ENCODE peak calls at places on chromosomes 1 and 21, in six cellular contexts. A is bronchial epithelial cell, W is endothelial cell of umbilical vein, H is tibial nerve, P is upper lobe of right lung, J is psoas muscle. O is an unnamed sample. For H3K27me3, the result is how much of the 10 kb centered on the place peaks cover.

GRCh38 chr1:85244271-85245053 is 15.0 kb downstream of the C1orf52 start:
- DNase-seq in A (no peak), W (no peak), H (no peak), P (no peak), J (no peak), O (no peak)

GRCh38 chr1:181588631-181589030 is 105.3 kb downstream of the CACNA1E start:
- DNase-seq in A (peak), W (no peak), H (no peak), P (no peak), J (no peak), O (no peak)

GRCh38 chr1:34829250-34829649 is 30.3 kb downstream of the SMIM12 start:
- DNase-seq in A (no peak), W (no peak), H (no peak), P (no peak), J (no peak), O (no peak)

GRCh38 chr21:37380349-37381323 is 14.1 kb downstream of the DYRK1A start:
- DNase-seq in A (peak), W (no peak), H (no peak), P (no peak), J (no peak), O (no peak)

GRCh38 chr1:203367051-203367450 is 16.1 kb upstream of the FMOD start:
- DNase-seq in A (no peak), W (no peak), H (no peak), P (no peak), J (no peak), O (no peak)

GRCh38 chr1:11180342-11180744 is 8.8 kb upstream of the ANGPTL7 start:
- DNase-seq in A (no peak), W (no peak), H (no peak), P (no peak), J (no peak), O (no peak)

GRCh38 chr1:218665216-218665615 is 320.1 kb downstream of the TGFB2 start:
- DNase-seq in A (no peak), W (peak), H (peak), P (no peak), J (peak), O (no peak)

GRCh38 chr1:4676258-4676657 is 21.8 kb downstream of the AJAP1 start:
- DNase-seq in A (no peak), W (no peak), H (no peak), P (no peak), J (no peak), O (no peak)

GRCh38 chr1:168236836-168237611 is 11.2 kb downstream of the SFT2D2 start:
- DNase-seq in A (no peak), W (no peak), H (no peak), P (no peak), J (no peak), O (no peak)

GRCh38 chr1:2561898-2562895 is 6.0 kb downstream of the TNFRSF14 start:
- DNase-seq in A (no peak), W (no peak), H (no peak), P (no peak), J (no peak), O (no peak)

GRCh38 chr1:163035791-163036249 is 33.3 kb upstream of the RGS4 start:
- DNase-seq in A (peak), W (peak), H (no peak), P (no peak), J (no peak), O (no peak)

GRCh38 chr21:44376606-44377005 is 23.2 kb downstream of the TRPM2 start:
- DNase-seq in A (no peak), W (no peak), H (no peak), P (peak), J (no peak), O (no peak)

GRCh38 chr21:34889537-34890257 is 159.4 kb downstream of the RUNX1 start:
- DNase-seq in A (peak), W (peak), H (peak), P (peak), J (peak), O (peak)

GRCh38 chr1:234963180-234963903 is 165.3 kb downstream of the TOMM20 start:
- DNase-seq in A (peak), W (peak), H (peak), P (peak), J (peak), O (peak)

GRCh38 chr1:161810780-161811179 is 44.7 kb downstream of the ATF6 start:
- DNase-seq in A (no peak), W (no peak), H (no peak), P (no peak), J (no peak), O (no peak)

GRCh38 chr1:53112861-53113260 is 29.6 kb downstream of the SLC1A7 start:
- DNase-seq in A (no peak), W (no peak), H (no peak), P (no peak), J (no peak), O (no peak)

GRCh38 chr1:215198021-215198420 is 115.5 kb downstream of the KCNK2 start:
- DNase-seq in A (no peak), W (no peak), H (no peak), P (no peak), J (no peak), O (no peak)

GRCh38 chr21:28150778-28151177 is 841.9 kb downstream of the LTN1 start:
- DNase-seq in A (no peak), W (no peak), H (no peak), P (no peak), J (no peak), O (no peak)

GRCh38 chr1:233730809-233731208 is 116.9 kb downstream of the KCNK1 start:
- DNase-seq in A (no peak), W (no peak), H (no peak), P (no peak), J (no peak), O (no peak)

GRCh38 chr1:8858112-8858668 is 20.3 kb downstream of the ENO1 start:
- DNase-seq in A (peak), W (peak), H (peak), P (no peak), J (no peak), O (no peak)

GRCh38 chr1:29532741-29533140 is 296.4 kb downstream of the PTPRU start:
- DNase-seq in A (no peak), W (no peak), H (no peak), P (no peak), J (no peak), O (no peak)

GRCh38 chr1:171983584-171983983 is 142.3 kb downstream of the DNM3 start:
- DNase-seq in A (peak), W (peak), H (no peak), P (no peak), J (no peak), O (no peak)

GRCh38 chr1:216582151-216582550 is 141.1 kb downstream of the ESRRG start:
- DNase-seq in A (no peak), W (no peak), H (no peak), P (no peak), J (no peak), O (no peak)

GRCh38 chr1:231678021-231678432 is 51.4 kb downstream of the DISC1 start:
- DNase-seq in A (peak), W (no peak), H (no peak), P (no peak), J (no peak), O (no peak)

GRCh38 chr1:228210076-228210651 is 2.3 kb downstream of the OBSCN start:
- DNase-seq in A (peak), W (no peak), H (no peak), P (no peak), J (peak), O (no peak)

GRCh38 chr1:232923739-232924386 is 26.5 kb upstream of the NTPCR start:
- DNase-seq in A (peak), W (no peak), H (no peak), P (no peak), J (no peak), O (peak)

GRCh38 chr1:201537966-201538617 is 835 bp upstream of the NAV1 start:
- DNase-seq in A (no peak), W (peak), H (no peak), P (no peak), J (no peak), O (no peak)

GRCh38 chr1:99496067-99496466 is 149.8 kb upstream of the PALMD start:
- DNase-seq in A (peak), W (no peak), H (no peak), P (no peak), J (no peak), O (no peak)

GRCh38 chr1:87683557-87683956 is 354.9 kb downstream of the LMO4 start:
- DNase-seq in A (no peak), W (peak), H (no peak), P (no peak), J (no peak), O (no peak)
- H3K4me3 ChIP-seq in A (no peak), W (no peak), H (peak), P (peak), J (peak), O (no peak)

GRCh38 chr1:90722874-90723273 is 5.8 kb upstream of the BARHL2 start:
- DNase-seq in A (no peak), W (no peak), H (no peak), P (no peak), J (no peak), O (no peak)
- H3K27me3 ChIP-seq in A (half or more), W (half or more), H (half or more), P (half or more), J (half or more), O (under half)

GRCh38 chr1:111141803-111142202 is 1.8 kb downstream of the CEPT1 start:
- DNase-seq in A (peak), W (no peak), H (no peak), P (no peak), J (no peak), O (no peak)

GRCh38 chr1:111142358-111142975 is 2.4 kb downstream of the CEPT1 start:
- DNase-seq in A (peak), W (no peak), H (no peak), P (no peak), J (no peak), O (no peak)

GRCh38 chr1:111139956-111140679 is at the start of the genes CEPT1 and DRAM2:
- DNase-seq in A (peak), W (peak), H (peak), P (peak), J (peak), O (peak)

GRCh38 chr1:111140680-111140967 is 601 bp downstream of the CEPT1 start:
- DNase-seq in A (peak), W (peak), H (peak), P (no peak), J (no peak), O (no peak)

DNA sequence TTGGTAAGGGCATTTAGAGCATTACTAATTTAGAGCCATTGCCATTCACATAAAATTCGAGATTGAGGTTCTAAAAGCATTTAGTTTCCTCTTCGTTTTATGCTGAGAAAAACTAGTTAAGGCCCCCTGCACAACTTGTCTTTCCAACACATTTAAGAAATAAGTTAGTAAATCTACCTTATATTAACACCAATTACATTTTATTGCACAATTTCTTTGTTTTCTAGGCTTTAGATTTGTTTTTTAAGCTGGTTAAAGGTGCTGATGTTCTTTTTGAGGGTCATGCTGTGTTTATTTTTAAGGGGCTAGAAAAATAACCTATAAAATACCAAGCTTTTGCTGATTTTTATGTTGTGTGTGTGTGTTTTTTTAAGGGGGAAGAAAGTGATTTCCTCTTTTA is 1.2 kb downstream of the CEPT1 start:
- DNase-seq in A (no peak), W (peak), H (no peak), P (no peak), J (no peak), O (no peak)
- H3K4me3 ChIP-seq in A (peak), W (no peak), H (peak), P (peak), J (peak), O (peak)

GRCh38 chr1:16066245-16066644 is 7.2 kb downstream of the FAM131C start:
- DNase-seq in A (no peak), W (no peak), H (no peak), P (no peak), J (no peak), O (no peak)

GRCh38 chr1:16065197-16065576 is 8.3 kb downstream of the FAM131C start:
- DNase-seq in A (no peak), W (no peak), H (no peak), P (no peak), J (no peak), O (no peak)

GRCh38 chr1:16067933-16068332 is 5.5 kb downstream of the FAM131C start:
- DNase-seq in A (no peak), W (no peak), H (no peak), P (no peak), J (no peak), O (no peak)

GRCh38 chr1:16068356-16069270 is 4.8 kb downstream of the FAM131C start:
- DNase-seq in A (no peak), W (no peak), H (no peak), P (no peak), J (peak), O (no peak)

DNA sequence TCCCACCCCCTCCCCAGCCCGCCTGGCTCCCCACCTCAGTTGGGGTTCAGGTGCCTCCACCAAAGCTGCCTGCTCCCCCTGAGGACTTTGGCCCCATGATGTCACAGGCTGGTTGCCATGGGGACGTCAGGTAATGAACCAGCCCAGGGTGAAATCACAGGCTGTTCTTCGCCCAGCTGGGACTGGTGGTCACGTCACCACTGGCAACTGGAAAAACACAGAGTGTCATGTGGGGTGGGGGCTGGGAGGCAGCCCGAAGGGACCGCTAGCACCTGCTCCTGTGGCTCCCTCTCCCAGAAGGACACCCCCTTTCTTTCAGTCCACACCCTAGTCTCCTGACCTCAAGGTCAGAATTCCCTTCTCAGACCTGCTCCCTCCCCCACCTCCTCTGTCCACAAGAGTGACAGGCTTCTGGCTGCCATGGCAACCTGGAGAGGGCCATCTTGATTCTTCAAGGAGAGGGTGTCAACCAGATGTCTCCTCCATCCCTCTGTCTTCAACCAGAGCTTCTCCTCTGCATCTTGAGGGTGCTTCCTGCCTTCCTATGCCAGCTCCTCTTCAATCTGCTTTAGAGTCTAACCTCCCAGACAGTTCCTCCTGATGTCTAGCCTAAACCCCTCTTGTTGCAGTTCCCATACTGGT is 6.2 kb downstream of the FAM131C start:
- DNase-seq in A (peak), W (no peak), H (no peak), P (no peak), J (no peak), O (no peak)
- H3K27me3 ChIP-seq in A (under half), W (under half), H (under half), P (under half), J (under half), O (under half)

DNA sequence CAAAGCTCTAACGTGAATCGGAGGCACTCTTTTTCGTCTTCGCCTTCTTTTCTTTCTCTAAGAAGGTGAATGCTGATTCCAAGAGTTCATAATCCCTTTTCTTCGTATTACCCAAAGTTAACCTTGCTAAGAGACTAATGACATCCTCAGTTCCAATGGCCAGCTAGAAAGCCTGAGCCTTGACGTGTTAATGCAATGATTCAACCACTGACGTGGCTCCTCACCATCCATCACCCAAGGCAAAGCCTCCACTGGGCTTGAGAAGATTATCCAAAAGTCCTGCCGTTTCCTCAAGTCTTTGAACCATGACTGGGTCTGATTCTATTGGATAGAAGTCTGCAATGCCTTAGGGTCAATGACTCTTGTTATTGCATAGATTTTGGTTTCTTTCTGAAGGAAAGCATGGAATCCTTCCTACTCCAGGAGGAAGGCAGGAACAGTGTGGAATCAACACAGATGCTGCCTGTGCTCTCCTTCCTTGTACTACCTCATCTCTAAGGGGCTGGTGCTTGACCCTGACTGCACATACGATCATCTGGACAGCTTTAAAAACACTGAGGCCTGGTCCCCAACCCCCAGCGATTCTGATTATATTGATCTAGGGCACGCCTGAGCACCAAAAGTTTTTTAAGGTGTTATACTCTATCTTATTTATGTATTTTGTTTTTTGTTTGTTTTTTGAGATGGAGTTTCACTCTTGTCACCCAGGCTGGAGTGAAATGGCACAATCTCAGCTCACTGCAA is 69.3 kb upstream of the ANGPTL1 start:
- DNase-seq in A (no peak), W (no peak), H (no peak), P (no peak), J (no peak), O (no peak)
- H3K4me3 ChIP-seq in A (no peak), W (no peak), H (no peak), P (no peak), J (no peak), O (no peak)

DNA sequence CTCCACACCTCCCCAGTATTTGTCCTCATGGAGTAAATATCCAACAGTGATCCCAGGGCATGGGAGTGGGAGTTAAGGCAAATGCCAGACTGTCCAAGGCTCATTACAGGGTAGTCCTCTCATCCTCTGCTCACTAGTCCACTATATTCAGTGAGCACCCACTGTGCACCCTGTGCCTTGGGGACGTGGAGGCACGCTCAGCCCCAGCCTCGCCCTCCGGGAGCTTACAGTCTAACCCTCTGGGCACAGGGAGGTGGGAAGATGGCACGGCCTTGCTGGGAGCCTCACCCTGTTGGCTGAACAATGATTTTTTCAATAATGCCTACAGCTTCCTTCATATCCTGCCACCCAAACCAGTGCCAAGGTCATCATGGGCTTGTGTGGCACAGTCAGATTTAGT is 2.8 kb downstream of the HES2 start:
- DNase-seq in A (no peak), W (no peak), H (no peak), P (no peak), J (no peak), O (no peak)
- H3K27me3 ChIP-seq in A (under half), W (under half), H (half or more), P (half or more), J (under half), O (under half)

GRCh38 chr1:183021405-183022201 is 1.6 kb upstream of the LAMC1 start:
- DNase-seq in A (no peak), W (no peak), H (no peak), P (no peak), J (no peak), O (no peak)
- H3K4me3 ChIP-seq in A (peak), W (no peak), H (peak), P (peak), J (peak), O (peak)

GRCh38 chr1:38608202-38608864 is 251.2 kb downstream of the RRAGC start:
- DNase-seq in A (no peak), W (peak), H (no peak), P (no peak), J (no peak), O (no peak)

GRCh38 chr1:38605091-38605490 is 254.5 kb downstream of the RRAGC start:
- DNase-seq in A (no peak), W (no peak), H (no peak), P (no peak), J (no peak), O (no peak)

GRCh38 chr1:38603907-38604306 is 255.7 kb downstream of the RRAGC start:
- DNase-seq in A (no peak), W (no peak), H (no peak), P (no peak), J (no peak), O (no peak)

GRCh38 chr1:38609166-38609880 is 250.2 kb downstream of the RRAGC start:
- DNase-seq in A (no peak), W (no peak), H (no peak), P (no peak), J (no peak), O (no peak)

DNA sequence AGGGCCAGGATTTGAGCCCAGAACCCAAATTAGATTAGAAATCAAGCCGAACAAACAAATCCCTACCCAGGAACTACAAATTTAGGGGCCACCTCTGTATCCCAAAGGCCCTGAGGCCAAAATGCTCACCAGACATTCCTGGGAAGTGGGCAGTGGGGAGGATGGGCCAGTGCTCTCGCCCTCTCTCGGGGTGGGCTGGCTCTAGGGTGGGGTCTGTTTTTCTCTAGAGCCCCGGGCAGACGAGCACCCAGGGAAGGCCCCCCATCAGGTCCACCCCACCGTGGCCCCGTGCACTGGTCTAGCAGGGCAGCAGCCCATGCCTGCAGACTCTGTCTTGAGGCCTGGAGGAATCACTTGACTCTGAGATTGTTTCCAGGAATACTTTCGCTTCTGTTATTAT is 252.0 kb downstream of the RRAGC start:
- DNase-seq in A (no peak), W (no peak), H (no peak), P (no peak), J (no peak), O (no peak)
- H3K27me3 ChIP-seq in A (under half), W (under half), H (under half), P (under half), J (under half), O (under half)

DNA sequence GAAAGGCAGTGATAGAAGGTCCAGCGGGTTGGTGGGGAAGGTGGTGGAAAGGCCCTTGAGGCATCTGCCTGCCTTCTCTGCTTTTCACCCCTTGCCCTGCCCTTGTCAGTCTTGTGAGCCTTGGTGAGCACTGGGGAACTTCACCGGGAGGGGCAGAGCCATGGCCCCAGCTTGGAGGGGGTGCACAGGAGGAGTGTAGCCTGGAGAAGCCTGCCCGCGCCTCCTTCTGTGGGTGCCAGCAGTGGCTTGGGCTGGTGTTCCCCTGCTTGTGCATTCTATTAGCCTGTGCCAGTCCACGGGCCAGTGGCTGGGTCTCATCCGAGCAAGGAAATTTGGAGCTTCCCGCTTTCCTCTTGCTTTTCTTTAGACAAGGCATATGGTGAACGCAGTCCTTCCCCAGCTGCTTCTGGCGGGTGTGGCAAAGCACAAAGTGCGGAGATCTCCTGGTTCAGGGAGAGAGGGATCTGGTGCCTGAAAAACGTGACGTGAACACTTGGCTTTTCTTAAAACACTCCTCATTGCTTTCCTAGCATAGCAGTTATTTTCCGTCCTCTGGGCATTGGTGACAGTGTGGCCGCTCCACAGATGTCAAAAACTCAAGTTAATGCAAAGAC is 10.6 kb upstream of the B3GALT5 start:
- DNase-seq in A (no peak), W (no peak), H (no peak), P (no peak), J (no peak), O (no peak)
- H3K4me3 ChIP-seq in A (no peak), W (no peak), H (no peak), P (no peak), J (no peak), O (no peak)

O was measured in GM06990.